ENCODE peak calls at places on chromosomes 12 and 14, in nine cellular contexts. Q is astrocyte of the cerebellum, P is HCT116, F is fibroblast of mammary gland, M is breast epithelium, N is lower lobe of right lung, Y is Panc1, R is fibroblast of lung, C is dorsolateral prefrontal cortex. G is an unnamed sample.

GRCh38 chr14:26163761-26164160 is 434.1 kb downstream of the NOVA1 start:
- DNase-seq in C (no peak), Q (peak), F (peak), P (no peak), R (peak), Y (no peak), M (no peak), N (no peak), G (peak)

GRCh38 chr14:89956294-89957009 is 725 bp downstream of the TDP1 start:
- DNase-seq in P (peak), Q (peak), C (peak), Y (no peak), R (peak), M (peak), N (peak), F (peak), G (peak)

GRCh38 chr12:92411687-92412086 is 266.0 kb upstream of the BTG1 start:
- DNase-seq in M (no peak), P (no peak), R (no peak), F (no peak), Y (no peak), C (no peak), N (no peak), Q (no peak), G (no peak)

GRCh38 chr12:109925185-109925835 is 25.2 kb downstream of the TCHP start:
- DNase-seq in F (no peak), P (no peak), R (no peak), M (peak), Q (no peak), C (no peak), N (no peak), Y (no peak), G (no peak)

GRCh38 chr14:61889914-61890351 is 127.7 kb downstream of the SNAPC1 start:
- DNase-seq in C (no peak), F (no peak), Y (no peak), R (no peak), P (no peak), Q (no peak), M (no peak), N (no peak), G (no peak)

GRCh38 chr14:89249296-89249565 is 167.8 kb downstream of the FOXN3 start:
- DNase-seq in M (no peak), F (no peak), N (no peak), R (peak), Q (no peak), Y (no peak), P (no peak), C (no peak), G (no peak)

GRCh38 chr14:73386342-73386741 is 72.0 kb downstream of the NUMB start:
- DNase-seq in F (peak), P (no peak), N (no peak), R (peak), Y (no peak), Q (no peak), M (no peak), C (no peak), G (no peak)

GRCh38 chr12:130424858-130425697 is 87.4 kb downstream of the PIWIL1 start:
- DNase-seq in M (peak), N (no peak), R (no peak), P (no peak), F (no peak), Q (no peak), Y (no peak), C (no peak), G (no peak)

GRCh38 chr12:108828774-108829173 is 28.6 kb downstream of the SSH1 start:
- DNase-seq in Q (no peak), R (peak), N (peak), F (peak), Y (no peak), C (no peak), M (no peak), P (peak), G (peak)

GRCh38 chr12:7959278-7960063 is 23.5 kb upstream of the SLC2A3 start:
- DNase-seq in C (no peak), Q (no peak), R (no peak), F (peak), Y (no peak), N (no peak), M (no peak), P (no peak), G (peak)

GRCh38 chr12:103855036-103855712 is 14.1 kb upstream of the NT5DC3 start:
- DNase-seq in P (no peak), R (peak), Q (peak), N (no peak), M (no peak), C (no peak), Y (no peak), F (peak), G (peak)

GRCh38 chr12:4910502-4911315 is 1.0 kb downstream of the KCNA1 start:
- DNase-seq in Q (no peak), Y (no peak), N (no peak), R (no peak), M (no peak), P (no peak), C (no peak), F (no peak), G (no peak)

GRCh38 chr14:103104654-103105511 is 10.4 kb downstream of the EXOC3L4 start:
- DNase-seq in M (peak), Q (no peak), F (peak), R (peak), C (peak), P (no peak), Y (no peak), N (peak), G (peak)

GRCh38 chr12:58161773-58162172 is 220.4 kb downstream of the ATP23 start:
- DNase-seq in C (no peak), Y (no peak), Q (no peak), R (no peak), M (no peak), P (no peak), N (no peak), F (no peak), G (no peak)

GRCh38 chr12:120216742-120217595 is 16.1 kb upstream of the RPLP0 start:
- DNase-seq in N (no peak), P (no peak), F (no peak), M (no peak), Q (no peak), C (no peak), Y (no peak), R (no peak), G (no peak)

GRCh38 chr14:93015039-93015438 is 92.1 kb downstream of the CHGA start:
- DNase-seq in P (no peak), R (no peak), Y (no peak), M (no peak), C (no peak), N (no peak), F (no peak), Q (no peak), G (no peak)

GRCh38 chr14:90295870-90296516 is 35.7 kb downstream of the NRDE2 start:
- DNase-seq in P (no peak), Y (no peak), Q (no peak), F (no peak), M (no peak), N (no peak), R (peak), C (no peak), G (peak)

GRCh38 chr12:66154776-66155175 is 15.0 kb downstream of the TMBIM4 start:
- DNase-seq in C (no peak), Y (no peak), M (no peak), F (peak), N (no peak), R (peak), P (no peak), Q (no peak), G (peak)

GRCh38 chr12:101745481-101745880 is 6.2 kb upstream of the SYCP3 start:
- DNase-seq in Q (no peak), C (no peak), Y (no peak), M (no peak), F (no peak), R (no peak), N (no peak), P (no peak), G (peak)

GRCh38 chr14:50364792-50365191 is 31.9 kb downstream of the CDKL1 start:
- DNase-seq in C (no peak), Y (no peak), N (no peak), R (no peak), F (no peak), Q (no peak), P (peak), M (no peak), G (no peak)

GRCh38 chr12:47984331-47984801 is 19.9 kb downstream of the COL2A1 start:
- DNase-seq in F (no peak), R (no peak), Q (no peak), N (no peak), P (no peak), Y (no peak), M (peak), C (no peak), G (no peak)

DNA sequence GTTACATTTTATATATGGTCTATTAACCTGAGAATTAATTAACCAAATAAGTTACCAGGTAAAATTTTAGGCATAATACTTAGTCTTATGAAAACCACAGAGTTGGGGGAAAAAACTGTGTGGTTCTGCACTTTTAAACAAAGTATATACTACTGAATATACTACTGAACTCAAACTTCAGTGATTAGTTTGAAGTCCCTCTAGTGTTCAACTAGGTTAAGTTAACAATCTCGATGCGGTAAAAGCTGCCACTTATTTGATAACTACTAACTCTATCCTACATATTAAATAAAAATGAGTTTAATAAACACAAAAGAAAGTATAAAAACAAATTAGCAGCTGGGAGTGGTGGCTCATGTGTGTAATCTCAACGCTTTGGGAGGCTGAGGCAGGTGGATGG is 56.7 kb downstream of the MED13L start:
- DNase-seq in N (no peak), C (no peak), R (no peak), M (no peak), P (no peak), Y (no peak), Q (no peak), F (no peak), G (no peak)
- TF ChIP-seq CTCF in N (no peak), C (no peak), R (no peak), M (no peak), P (peak), Y (peak), Q (no peak), F (peak), G (no peak)

GRCh38 chr14:101372494-101372813 is 188.8 kb upstream of the DIO3 start:
- DNase-seq in F (no peak), P (no peak), M (no peak), Y (no peak), C (no peak), Q (no peak), R (no peak), N (no peak), G (no peak)
- H3K4me3 ChIP-seq in F (no peak), P (no peak), M (no peak), Y (no peak), C (no peak), Q (no peak), R (no peak), N (no peak), G (no peak)

GRCh38 chr12:116414891-116415290 is 137.4 kb upstream of the MED13L start:
- DNase-seq in C (no peak), P (no peak), Y (no peak), F (no peak), Q (no peak), R (no peak), N (no peak), M (no peak), G (no peak)
- TF ChIP-seq CTCF in C (no peak), P (no peak), Y (no peak), F (no peak), Q (no peak), R (no peak), N (no peak), M (no peak), G (no peak)

GRCh38 chr14:104680806-104681688 is 8.4 kb upstream of the INF2 start:
- DNase-seq in M (peak), N (peak), P (no peak), Q (no peak), R (peak), C (peak), Y (no peak), F (peak), G (peak)

GRCh38 chr14:104683653-104684448 is 5.6 kb upstream of the INF2 start:
- DNase-seq in F (no peak), P (no peak), N (peak), C (no peak), R (no peak), M (no peak), Y (no peak), Q (no peak), G (no peak)

GRCh38 chr14:104682107-104682593 is 7.3 kb upstream of the INF2 start:
- DNase-seq in R (no peak), Q (no peak), F (no peak), N (peak), C (no peak), P (no peak), M (no peak), Y (no peak), G (peak)

GRCh38 chr14:104680056-104680805 is 9.2 kb upstream of the INF2 start:
- DNase-seq in Q (no peak), N (peak), Y (no peak), M (no peak), R (peak), C (peak), F (peak), P (no peak), G (peak)

GRCh38 chr14:104681689-104682074 is 7.7 kb upstream of the INF2 start:
- DNase-seq in Y (no peak), N (peak), F (peak), M (peak), Q (no peak), C (peak), P (no peak), R (peak), G (peak)
- H3K4me3 ChIP-seq in Y (peak), N (peak), F (peak), M (peak), Q (no peak), C (peak), P (peak), R (peak), G (no peak)

DNA sequence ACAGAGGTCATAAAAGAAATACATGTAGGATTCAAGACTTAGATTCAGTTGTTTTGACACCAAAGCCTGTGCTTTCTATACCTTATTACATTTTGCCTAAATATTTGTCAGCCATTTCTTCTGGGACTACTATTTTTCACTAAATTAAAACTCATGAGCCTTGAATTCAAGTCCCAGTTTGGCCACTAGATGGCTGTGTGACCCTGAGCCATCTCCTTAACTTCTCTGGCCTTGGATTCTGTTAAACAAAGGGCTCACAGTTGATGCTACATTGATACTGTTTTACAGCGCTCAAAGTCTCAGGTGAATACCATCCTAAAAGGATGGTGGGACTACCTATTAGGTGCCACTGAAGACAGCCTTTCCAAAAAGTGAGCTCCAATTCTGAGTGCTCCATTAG is 39.6 kb upstream of the CCDC198 start:
- DNase-seq in P (peak), C (no peak), Y (peak), Q (peak), R (peak), M (no peak), F (peak), N (no peak), G (peak)
- TF ChIP-seq CTCF in P (peak), C (no peak), Y (peak), Q (peak), R (peak), M (no peak), F (peak), N (peak), G (peak)

GRCh38 chr12:1011091-1011490 is 20.1 kb downstream of the ERC1 start:
- DNase-seq in Y (no peak), C (no peak), R (no peak), Q (no peak), P (no peak), N (no peak), F (no peak), M (no peak), G (no peak)

GRCh38 chr12:1003600-1004271 is 12.7 kb downstream of the ERC1 start:
- DNase-seq in Q (no peak), P (no peak), F (no peak), C (no peak), R (no peak), Y (no peak), M (no peak), N (no peak), G (no peak)

GRCh38 chr12:1007994-1008393 is 17.0 kb downstream of the ERC1 start:
- DNase-seq in N (no peak), F (no peak), Y (no peak), R (no peak), C (no peak), P (no peak), M (no peak), Q (no peak), G (no peak)

GRCh38 chr12:1006255-1006654 is 15.2 kb downstream of the ERC1 start:
- DNase-seq in P (no peak), Y (no peak), C (no peak), Q (no peak), R (no peak), F (no peak), M (no peak), N (no peak), G (no peak)

DNA sequence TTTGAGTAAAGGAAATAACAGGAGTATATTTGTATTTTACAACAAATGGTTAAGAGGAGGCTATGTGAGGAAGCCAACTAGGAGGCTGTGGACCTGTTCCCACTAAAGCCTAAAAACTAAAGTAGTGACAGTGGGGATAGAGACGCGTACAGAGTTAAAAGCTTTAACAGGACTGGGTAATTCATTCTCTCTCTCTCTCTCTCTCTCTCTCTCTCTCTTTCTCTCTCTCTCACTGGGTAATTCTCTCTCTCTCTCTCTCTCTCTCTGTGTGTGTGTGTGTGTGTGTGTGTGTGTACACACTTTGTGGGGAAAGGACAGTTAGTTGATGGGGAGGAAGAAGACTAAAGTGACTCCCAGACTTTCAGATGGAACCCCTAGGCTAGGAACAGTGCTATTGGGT is 16.3 kb downstream of the ERC1 start:
- DNase-seq in P (no peak), M (no peak), Q (no peak), Y (no peak), C (no peak), R (no peak), F (no peak), N (no peak), G (no peak)
- H3K4me3 ChIP-seq in P (no peak), M (no peak), Q (no peak), Y (no peak), C (no peak), R (no peak), F (no peak), N (no peak), G (no peak)

GRCh38 chr12:49069507-49070346 is at the start of gene RHEBL1:
- DNase-seq in M (peak), N (peak), Q (peak), P (peak), Y (peak), F (peak), C (peak), R (peak), G (peak)
- TF ChIP-seq CTCF in M (no peak), N (no peak), Q (no peak), P (peak), Y (no peak), F (peak), C (peak), R (no peak), G (peak)

G was measured in cardiac fibroblast.